ENCODE peak calls at places on chromosome 11, in nine cellular contexts. One of them, this sample, is unnamed.
A peak's percentile ranks its signal among the peaks of the same experiment; 100 is the strongest.

GRCh38 chr11:8532475-8532874 is 61.6 kb downstream of the STK33 start:
- DNase-seq in ovary: no peak
- DNase-seq in mucosa of descending colon: no peak
- DNase-seq in breast epithelium: no peak
- DNase-seq in heart right ventricle: no peak
- DNase-seq in IMR-90: no peak
- DNase-seq in CD8-positive, alpha-beta T cell: no peak
- DNase-seq in tibial artery: no peak
- DNase-seq in heart left ventricle: no peak
- DNase-seq in this sample: no peak

GRCh38 chr11:122248130-122248529 is 132.1 kb upstream of the BLID start:
- DNase-seq in ovary: no peak
- DNase-seq in mucosa of descending colon: no peak
- DNase-seq in breast epithelium: no peak
- DNase-seq in heart right ventricle: no peak
- DNase-seq in IMR-90: no peak
- DNase-seq in CD8-positive, alpha-beta T cell: no peak
- DNase-seq in tibial artery: no peak
- DNase-seq in heart left ventricle: no peak
- DNase-seq in this sample: no peak

GRCh38 chr11:65274734-65275682 is 13.2 kb downstream of the POLA2 start:
- DNase-seq in ovary: peak; percentile 85
- DNase-seq in mucosa of descending colon: no peak
- DNase-seq in breast epithelium: peak; percentile 68
- DNase-seq in heart right ventricle: peak; percentile 47
- DNase-seq in IMR-90: peak; percentile 99
- DNase-seq in CD8-positive, alpha-beta T cell: no peak
- DNase-seq in tibial artery: peak; percentile 78
- DNase-seq in heart left ventricle: peak; percentile 72
- DNase-seq in this sample: no peak

GRCh38 chr11:74533421-74533820 is 39.9 kb upstream of the LIPT2 start:
- DNase-seq in ovary: no peak
- DNase-seq in mucosa of descending colon: no peak
- DNase-seq in breast epithelium: no peak
- DNase-seq in heart right ventricle: no peak
- DNase-seq in IMR-90: no peak
- DNase-seq in CD8-positive, alpha-beta T cell: no peak
- DNase-seq in tibial artery: no peak
- DNase-seq in heart left ventricle: no peak
- DNase-seq in this sample: no peak

GRCh38 chr11:46718155-46719019 is 626 bp upstream of the F2 start:
- DNase-seq in ovary: no peak
- DNase-seq in mucosa of descending colon: peak; percentile 69
- DNase-seq in breast epithelium: no peak
- DNase-seq in heart right ventricle: no peak
- DNase-seq in IMR-90: no peak
- DNase-seq in CD8-positive, alpha-beta T cell: no peak
- DNase-seq in tibial artery: no peak
- DNase-seq in heart left ventricle: no peak
- DNase-seq in this sample: no peak

GRCh38 chr11:61377461-61378160 is 14.8 kb upstream of the TMEM216 start:
- DNase-seq in ovary: no peak
- DNase-seq in mucosa of descending colon: no peak
- DNase-seq in breast epithelium: no peak
- DNase-seq in heart right ventricle: no peak
- DNase-seq in IMR-90: peak; percentile 78
- DNase-seq in CD8-positive, alpha-beta T cell: no peak
- DNase-seq in tibial artery: no peak
- DNase-seq in heart left ventricle: no peak
- DNase-seq in this sample: no peak

GRCh38 chr11:112478806-112479205 is 218.1 kb upstream of the PLET1 start:
- DNase-seq in ovary: no peak
- DNase-seq in mucosa of descending colon: no peak
- DNase-seq in breast epithelium: no peak
- DNase-seq in heart right ventricle: no peak
- DNase-seq in IMR-90: no peak
- DNase-seq in CD8-positive, alpha-beta T cell: no peak
- DNase-seq in tibial artery: no peak
- DNase-seq in heart left ventricle: no peak
- DNase-seq in this sample: no peak

GRCh38 chr11:46912526-46913150 is 5.7 kb downstream of the LRP4 start:
- DNase-seq in ovary: no peak
- DNase-seq in mucosa of descending colon: no peak
- DNase-seq in breast epithelium: no peak
- DNase-seq in heart right ventricle: no peak
- DNase-seq in IMR-90: no peak
- DNase-seq in CD8-positive, alpha-beta T cell: no peak
- DNase-seq in tibial artery: no peak
- DNase-seq in heart left ventricle: no peak
- DNase-seq in this sample: no peak

GRCh38 chr11:27464155-27464759 is 8.3 kb downstream of the LGR4 start:
- DNase-seq in ovary: no peak
- DNase-seq in mucosa of descending colon: no peak
- DNase-seq in breast epithelium: no peak
- DNase-seq in heart right ventricle: no peak
- DNase-seq in IMR-90: peak; percentile 44
- DNase-seq in CD8-positive, alpha-beta T cell: no peak
- DNase-seq in tibial artery: no peak
- DNase-seq in heart left ventricle: no peak
- DNase-seq in this sample: no peak

GRCh38 chr11:358129-358805 is 11.0 kb upstream of the B4GALNT4 start:
- DNase-seq in ovary: no peak
- DNase-seq in mucosa of descending colon: peak; percentile 40
- DNase-seq in breast epithelium: peak; percentile 43
- DNase-seq in heart right ventricle: no peak
- DNase-seq in IMR-90: no peak
- DNase-seq in CD8-positive, alpha-beta T cell: no peak
- DNase-seq in tibial artery: no peak
- DNase-seq in heart left ventricle: no peak
- DNase-seq in this sample: no peak

GRCh38 chr11:11396290-11397042 is 43.4 kb upstream of the CSNK2A3 start:
- DNase-seq in ovary: no peak
- DNase-seq in mucosa of descending colon: no peak
- DNase-seq in breast epithelium: no peak
- DNase-seq in heart right ventricle: no peak
- DNase-seq in IMR-90: peak; percentile 97
- DNase-seq in CD8-positive, alpha-beta T cell: no peak
- DNase-seq in tibial artery: peak; percentile 28
- DNase-seq in heart left ventricle: no peak
- DNase-seq in this sample: no peak

GRCh38 chr11:23570828-23571227 is 710.6 kb upstream of the CCDC179 start:
- DNase-seq in ovary: no peak
- DNase-seq in mucosa of descending colon: no peak
- DNase-seq in breast epithelium: no peak
- DNase-seq in heart right ventricle: no peak
- DNase-seq in IMR-90: peak; percentile 36
- DNase-seq in CD8-positive, alpha-beta T cell: no peak
- DNase-seq in tibial artery: no peak
- DNase-seq in heart left ventricle: no peak
- DNase-seq in this sample: no peak

GRCh38 chr11:114076974-114077373 is 17.5 kb downstream of the ZBTB16 start:
- DNase-seq in ovary: no peak
- DNase-seq in mucosa of descending colon: no peak
- DNase-seq in breast epithelium: no peak
- DNase-seq in heart right ventricle: no peak
- DNase-seq in IMR-90: no peak
- DNase-seq in CD8-positive, alpha-beta T cell: no peak
- DNase-seq in tibial artery: no peak
- DNase-seq in heart left ventricle: no peak
- DNase-seq in this sample: no peak

DNA sequence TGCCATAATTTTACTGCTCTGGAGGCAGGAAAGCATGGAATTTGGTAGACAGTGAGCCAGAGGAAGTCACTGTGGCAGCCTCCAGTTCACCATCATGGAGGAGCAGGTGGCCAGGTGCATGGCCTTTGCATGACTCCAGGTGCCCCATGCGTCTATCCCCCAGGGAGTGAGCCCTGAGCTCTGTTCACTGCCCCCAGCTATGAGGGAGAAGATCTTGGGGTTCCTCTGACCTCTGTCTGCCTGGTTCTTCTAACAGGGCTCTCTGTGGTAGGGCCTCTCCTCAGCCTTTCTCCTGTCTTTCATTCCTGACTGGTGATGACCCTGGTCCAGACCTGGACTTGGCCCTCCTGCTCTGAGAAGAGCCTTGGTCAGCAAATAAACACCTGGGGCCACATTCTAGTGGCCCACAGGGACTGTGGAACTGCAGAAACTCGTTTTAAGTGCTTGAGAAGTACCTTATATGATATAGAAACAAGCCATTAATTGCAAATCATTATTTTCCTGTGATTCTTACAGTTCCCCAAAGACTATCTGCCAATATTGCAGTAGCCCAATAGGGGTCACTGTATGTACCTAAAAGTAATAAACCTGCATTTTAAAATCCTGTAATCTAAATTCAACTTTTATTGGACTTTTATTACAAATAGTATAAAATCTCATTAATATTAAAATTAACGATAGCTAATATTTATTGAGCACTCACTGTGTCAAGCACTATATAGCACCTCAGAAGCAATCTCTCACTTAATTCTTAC is 120.0 kb upstream of the SYT13 start:
- DNase-seq in ovary: no peak
- DNase-seq in mucosa of descending colon: no peak
- DNase-seq in breast epithelium: no peak
- DNase-seq in heart right ventricle: no peak
- DNase-seq in IMR-90: peak; percentile 23
- DNase-seq in CD8-positive, alpha-beta T cell: no peak
- DNase-seq in tibial artery: no peak
- DNase-seq in heart left ventricle: no peak
- DNase-seq in this sample: no peak
- TF ChIP-seq CTCF in ovary: no peak
- TF ChIP-seq CTCF in mucosa of descending colon: no peak
- TF ChIP-seq CTCF in breast epithelium: no peak
- TF ChIP-seq CTCF in heart right ventricle: peak; percentile 52
- TF ChIP-seq CTCF in IMR-90: peak; percentile 46
- TF ChIP-seq CTCF in CD8-positive, alpha-beta T cell: no peak
- TF ChIP-seq CTCF in tibial artery: peak; percentile 50
- TF ChIP-seq CTCF in heart left ventricle: peak; percentile 26
- TF ChIP-seq CTCF in this sample: no peak

DNA sequence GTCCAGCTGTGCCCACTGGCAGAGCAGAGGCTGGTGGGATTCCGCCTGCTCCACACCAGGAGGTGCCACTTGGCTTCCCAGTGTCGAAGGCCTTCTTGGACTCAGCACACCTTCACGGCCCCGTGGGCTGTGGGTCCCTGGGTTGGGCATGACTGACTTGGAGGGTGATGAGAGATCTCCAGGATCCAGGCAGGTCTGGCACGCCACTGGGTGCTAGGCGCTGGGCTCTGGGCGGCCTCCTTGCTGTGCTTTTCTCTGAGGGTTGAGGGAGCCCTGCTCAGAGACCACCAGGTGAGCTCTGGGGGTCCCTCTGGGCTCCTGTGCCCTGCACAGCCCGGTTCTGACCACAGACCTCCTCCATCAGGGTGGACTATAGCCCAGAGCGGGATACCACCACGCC is 12.3 kb downstream of the LRP5 start:
- DNase-seq in ovary: no peak
- DNase-seq in mucosa of descending colon: no peak
- DNase-seq in breast epithelium: no peak
- DNase-seq in heart right ventricle: no peak
- DNase-seq in IMR-90: no peak
- DNase-seq in CD8-positive, alpha-beta T cell: no peak
- DNase-seq in tibial artery: no peak
- DNase-seq in heart left ventricle: no peak
- DNase-seq in this sample: no peak
- H3K4me1 ChIP-seq in ovary: peaks cover 7% of the 10 kb centered on the region
- H3K4me1 ChIP-seq in mucosa of descending colon: peaks cover 26% of the 10 kb centered on the region
- H3K4me1 ChIP-seq in breast epithelium: peaks cover 10% of the 10 kb centered on the region
- H3K4me1 ChIP-seq in heart right ventricle: peaks cover 43% of the 10 kb centered on the region
- H3K4me1 ChIP-seq in IMR-90: peaks cover 7% of the 10 kb centered on the region
- H3K4me1 ChIP-seq in CD8-positive, alpha-beta T cell: peaks cover 35% of the 10 kb centered on the region
- H3K4me1 ChIP-seq in tibial artery: no peaks in the 10 kb centered on the region
- H3K4me1 ChIP-seq in heart left ventricle: peaks cover 42% of the 10 kb centered on the region
- H3K4me1 ChIP-seq in this sample: peaks cover 33% of the 10 kb centered on the region

GRCh38 chr11:132866783-132867545 is 665.3 kb downstream of the OPCML start:
- DNase-seq in ovary: no peak
- DNase-seq in mucosa of descending colon: no peak
- DNase-seq in breast epithelium: no peak
- DNase-seq in heart right ventricle: no peak
- DNase-seq in IMR-90: peak; percentile 37
- DNase-seq in CD8-positive, alpha-beta T cell: no peak
- DNase-seq in tibial artery: no peak
- DNase-seq in heart left ventricle: no peak
- DNase-seq in this sample: no peak

GRCh38 chr11:132862137-132862536 is 670.2 kb downstream of the OPCML start:
- DNase-seq in ovary: no peak
- DNase-seq in mucosa of descending colon: no peak
- DNase-seq in breast epithelium: no peak
- DNase-seq in heart right ventricle: no peak
- DNase-seq in IMR-90: no peak
- DNase-seq in CD8-positive, alpha-beta T cell: no peak
- DNase-seq in tibial artery: no peak
- DNase-seq in heart left ventricle: no peak
- DNase-seq in this sample: no peak

GRCh38 chr11:132862918-132863317 is 669.4 kb downstream of the OPCML start:
- DNase-seq in ovary: no peak
- DNase-seq in mucosa of descending colon: no peak
- DNase-seq in breast epithelium: no peak
- DNase-seq in heart right ventricle: no peak
- DNase-seq in IMR-90: no peak
- DNase-seq in CD8-positive, alpha-beta T cell: no peak
- DNase-seq in tibial artery: no peak
- DNase-seq in heart left ventricle: no peak
- DNase-seq in this sample: no peak

DNA sequence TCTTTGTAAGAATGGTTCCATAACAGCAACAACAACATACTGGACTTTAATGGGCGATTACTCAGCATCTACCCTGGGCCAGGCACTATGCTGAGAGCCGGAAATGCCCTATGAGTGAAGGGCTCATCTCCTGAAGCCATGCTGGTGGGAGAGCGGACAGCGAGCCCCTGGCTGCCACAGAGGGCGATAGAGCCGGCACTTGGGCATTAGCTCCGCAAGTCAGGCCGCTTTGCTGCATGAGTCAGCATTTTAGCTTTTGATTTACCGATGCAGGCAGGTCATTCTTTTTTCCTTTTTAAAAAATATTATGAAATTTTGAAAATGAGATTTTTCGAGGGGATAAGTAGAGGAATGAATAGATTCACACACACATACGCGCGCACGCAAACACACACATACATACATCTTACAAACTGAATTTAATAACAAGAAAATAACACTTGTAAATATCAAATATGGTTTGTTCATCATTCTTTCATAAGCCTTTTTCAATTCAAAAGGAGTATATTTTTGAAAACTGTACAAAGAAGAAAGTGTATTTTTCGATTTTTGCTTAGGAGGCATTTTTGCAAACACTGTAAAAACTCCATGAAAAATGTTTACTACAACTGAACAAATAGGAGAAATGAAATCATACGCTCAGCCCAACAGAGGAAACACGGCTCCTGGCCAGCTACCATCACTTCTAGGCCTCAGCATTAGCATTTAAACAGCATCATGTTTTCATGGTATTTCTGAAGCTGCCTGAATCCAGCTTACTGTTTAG is 667.3 kb downstream of the OPCML start:
- DNase-seq in ovary: no peak
- DNase-seq in mucosa of descending colon: no peak
- DNase-seq in breast epithelium: no peak
- DNase-seq in heart right ventricle: no peak
- DNase-seq in IMR-90: no peak
- DNase-seq in CD8-positive, alpha-beta T cell: no peak
- DNase-seq in tibial artery: no peak
- DNase-seq in heart left ventricle: no peak
- DNase-seq in this sample: no peak
- TF ChIP-seq CTCF in ovary: no peak
- TF ChIP-seq CTCF in mucosa of descending colon: no peak
- TF ChIP-seq CTCF in breast epithelium: no peak
- TF ChIP-seq CTCF in heart right ventricle: no peak
- TF ChIP-seq CTCF in IMR-90: no peak
- TF ChIP-seq CTCF in CD8-positive, alpha-beta T cell: no peak
- TF ChIP-seq CTCF in tibial artery: no peak
- TF ChIP-seq CTCF in heart left ventricle: no peak
- TF ChIP-seq CTCF in this sample: no peak

GRCh38 chr11:33373636-33374035 is 116.5 kb downstream of the HIPK3 start:
- DNase-seq in ovary: no peak
- DNase-seq in mucosa of descending colon: no peak
- DNase-seq in breast epithelium: no peak
- DNase-seq in heart right ventricle: no peak
- DNase-seq in IMR-90: peak; percentile 22
- DNase-seq in CD8-positive, alpha-beta T cell: no peak
- DNase-seq in tibial artery: no peak
- DNase-seq in heart left ventricle: no peak
- DNase-seq in this sample: no peak
- H3K4me1 ChIP-seq in ovary: peaks cover 6% of the 10 kb centered on the region
- H3K4me1 ChIP-seq in mucosa of descending colon: no peaks in the 10 kb centered on the region
- H3K4me1 ChIP-seq in breast epithelium: no peaks in the 10 kb centered on the region
- H3K4me1 ChIP-seq in heart right ventricle: peaks cover 5% of the 10 kb centered on the region
- H3K4me1 ChIP-seq in IMR-90: peaks cover 5% of the 10 kb centered on the region
- H3K4me1 ChIP-seq in CD8-positive, alpha-beta T cell: no peaks in the 10 kb centered on the region
- H3K4me1 ChIP-seq in tibial artery: no peaks in the 10 kb centered on the region
- H3K4me1 ChIP-seq in heart left ventricle: no peaks in the 10 kb centered on the region
- H3K4me1 ChIP-seq in this sample: no peaks in the 10 kb centered on the region

This sample was measured in left lung.